ENCODE peak calls at places on chromosomes 1 and 21, in ten cellular contexts. R, Y, Q, K, U, O, X, Z, F and E are unnamed samples.

GRCh38 chr1:210441028-210441427 is 112.3 kb downstream of the HHAT start:
- DNase-seq in O (no peak), F (no peak), R (no peak), K (no peak), X (no peak), U (no peak), Z (no peak), Q (no peak), Y (no peak), E (no peak)

GRCh38 chr1:111743679-111744101 is 4.5 kb upstream of the INKA2 start:
- DNase-seq in F (no peak), R (no peak), O (no peak), Q (no peak), Z (no peak), X (no peak), U (no peak), K (peak; percentile 53), Y (no peak), E (no peak)

GRCh38 chr1:114718661-114719423 is 2.3 kb upstream of the NRAS start:
- DNase-seq in K (peak; percentile 58), O (no peak), R (no peak), F (no peak), Z (no peak), X (no peak), Q (no peak), Y (no peak), U (no peak), E (no peak)

GRCh38 chr21:41706678-41707077 is 60.2 kb downstream of the RIPK4 start:
- DNase-seq in O (peak; percentile 24), F (no peak), Q (no peak), U (no peak), R (no peak), K (no peak), X (no peak), Z (no peak), Y (no peak), E (no peak)

GRCh38 chr1:984476-984814 is 2.6 kb upstream of the PERM1 start:
- DNase-seq in F (no peak), Y (no peak), K (no peak), X (no peak), Q (no peak), U (no peak), R (no peak), Z (no peak), O (no peak), E (no peak)

GRCh38 chr1:162854245-162854860 is 6.6 kb downstream of the CCDC190 start:
- DNase-seq in R (peak; percentile 82), Q (peak; percentile 10), O (peak; percentile 71), F (peak; percentile 6), K (peak; percentile 85), U (peak; percentile 54), X (peak; percentile 14), Z (peak; percentile 32), Y (peak; percentile 52), E (peak; percentile 49)

GRCh38 chr21:37848721-37849490 is 67.4 kb downstream of the KCNJ6 start:
- DNase-seq in Z (no peak), X (no peak), Q (no peak), F (no peak), K (no peak), U (no peak), R (no peak), O (no peak), Y (no peak), E (no peak)

GRCh38 chr1:160085686-160086089 is 4.3 kb downstream of the KCNJ9 start:
- DNase-seq in O (peak; percentile 88), K (peak; percentile 47), U (peak; percentile 83), Y (peak; percentile 87), Z (peak; percentile 72), Q (peak; percentile 58), X (peak; percentile 55), F (peak; percentile 80), R (peak; percentile 88), E (peak; percentile 58)

GRCh38 chr1:35390600-35391494 is 122.3 kb downstream of the ZMYM4 start:
- DNase-seq in Q (no peak), F (no peak), R (no peak), Y (no peak), O (no peak), Z (no peak), X (no peak), U (no peak), K (no peak), E (no peak)

GRCh38 chr1:225572422-225572821 is 80.5 kb downstream of the ENAH start:
- DNase-seq in K (peak; percentile 43), Y (no peak), X (no peak), O (no peak), U (no peak), Q (no peak), F (no peak), Z (no peak), R (no peak), E (no peak)

GRCh38 chr1:54453089-54453488 is 46.9 kb upstream of the SSBP3 start:
- DNase-seq in K (no peak), Q (no peak), O (no peak), Z (no peak), U (no peak), R (no peak), X (no peak), F (no peak), Y (no peak), E (no peak)

GRCh38 chr1:208534604-208534907 is 290.4 kb upstream of the PLXNA2 start:
- DNase-seq in F (no peak), K (no peak), Z (no peak), Q (no peak), X (no peak), O (no peak), U (no peak), Y (no peak), R (no peak), E (no peak)

GRCh38 chr1:46527474-46528296 is 23.8 kb downstream of the KNCN start:
- DNase-seq in O (peak; percentile 81), U (peak; percentile 84), K (peak; percentile 72), Y (peak; percentile 87), R (peak; percentile 78), Q (peak; percentile 59), Z (peak; percentile 75), X (peak; percentile 80), F (peak; percentile 74), E (peak; percentile 69)

GRCh38 chr1:113912594-113913311 is 7.6 kb downstream of the DCLRE1B start:
- DNase-seq in F (no peak), K (peak; percentile 76), Q (no peak), Z (no peak), U (no peak), R (no peak), X (no peak), O (no peak), Y (no peak), E (no peak)

GRCh38 chr1:2969870-2970291 is 51.4 kb upstream of the ACTRT2 start:
- DNase-seq in R (no peak), Z (no peak), X (no peak), F (no peak), O (no peak), U (no peak), Y (no peak), K (no peak), Q (no peak), E (no peak)

GRCh38 chr1:157189986-157190982 is 52.1 kb upstream of the ETV3 start:
- DNase-seq in R (no peak), Z (no peak), O (no peak), Q (no peak), F (no peak), U (no peak), Y (no peak), K (no peak), X (no peak), E (no peak)

GRCh38 chr1:27332536-27333281 is 9.1 kb upstream of the SYTL1 start:
- DNase-seq in O (peak; percentile 75), U (no peak), R (peak; percentile 65), Z (peak; percentile 56), X (peak; percentile 45), Q (peak; percentile 41), Y (peak; percentile 63), K (peak; percentile 16), F (no peak), E (no peak)

GRCh38 chr1:46806196-46807020 is 7.6 kb downstream of the CYP4B1 start:
- DNase-seq in X (no peak), Y (no peak), O (no peak), Q (no peak), U (peak; percentile 92), F (no peak), K (no peak), Z (no peak), R (no peak), E (no peak)

GRCh38 chr1:75470448-75470847 is 140.5 kb downstream of the SLC44A5 start:
- DNase-seq in R (no peak), F (no peak), Q (no peak), O (no peak), K (no peak), Z (no peak), X (no peak), U (no peak), Y (no peak), E (no peak)

GRCh38 chr1:40477680-40478057 is 579 bp downstream of the ZFP69 start:
- DNase-seq in R (peak; percentile 18), Z (peak; percentile 6), F (no peak), Y (peak; percentile 38), X (no peak), Q (no peak), U (no peak), K (peak; percentile 23), O (no peak), E (no peak)

GRCh38 chr1:203287109-203287893 is 18.0 kb upstream of the BTG2 start:
- DNase-seq in K (no peak), Y (peak; percentile 77), Z (peak; percentile 75), F (peak; percentile 37), R (peak; percentile 99), Q (peak; percentile 67), O (peak; percentile 59), X (no peak), U (peak; percentile 67), E (peak; percentile 97)

GRCh38 chr1:209094384-209094783 is 489.1 kb upstream of the CAMK1G start:
- DNase-seq in K (no peak), Z (no peak), R (no peak), Y (no peak), F (no peak), X (no peak), U (no peak), Q (no peak), O (no peak), E (no peak)

GRCh38 chr1:215507119-215507518 is 60.0 kb upstream of the KCTD3 start:
- DNase-seq in R (no peak), U (no peak), F (no peak), Z (no peak), Q (no peak), X (no peak), Y (no peak), O (no peak), K (no peak), E (no peak)

GRCh38 chr1:236235116-236235515 is 46.6 kb downstream of the ERO1B start:
- DNase-seq in Y (no peak), F (no peak), O (no peak), Q (no peak), K (no peak), X (no peak), U (no peak), R (no peak), Z (no peak), E (no peak)

GRCh38 chr1:179124866-179125265 is 43.0 kb downstream of the TOR3A start:
- DNase-seq in Q (no peak), U (no peak), Z (no peak), K (peak; percentile 83), F (no peak), X (no peak), Y (no peak), R (no peak), O (no peak), E (no peak)

GRCh38 chr1:228416217-228416971 is at the start of gene TRIM17:
- DNase-seq in Q (peak; percentile 27), K (no peak), F (no peak), R (no peak), U (no peak), X (peak; percentile 60), O (peak; percentile 82), Z (peak; percentile 23), Y (no peak), E (no peak)

GRCh38 chr1:244945109-244945671 is 80.8 kb upstream of the HNRNPU start:
- DNase-seq in Q (no peak), O (no peak), X (no peak), Z (no peak), U (no peak), K (no peak), R (no peak), Y (no peak), F (no peak), E (no peak)

GRCh38 chr1:28259935-28260802 is 851 bp downstream of the SESN2 start:
- DNase-seq in F (peak; percentile 44), U (peak; percentile 76), Q (peak; percentile 13), Z (no peak), R (no peak), X (peak; percentile 62), Y (peak; percentile 79), O (peak; percentile 90), K (peak; percentile 71), E (no peak)